ENCODE peak calls at places on chromosomes 1 and 21, in nine cellular contexts. I is neural progenitor cell, A is uterus, Q is right lobe of liver, H is coronary artery, Z is colonic mucosa, V is ovary, B is psoas muscle, O is tibial nerve. P is an unnamed sample.

GRCh38 chr1:163842546-163842945 is 520.8 kb downstream of the NUF2 start:
- DNase-seq in I (no peak), A (no peak), Q (no peak), H (no peak), Z (no peak), V (no peak), B (no peak), O (no peak), P (no peak)

GRCh38 chr21:36980280-36981048 is 14.0 kb upstream of the HLCS start:
- DNase-seq in I (peak), A (peak), Q (peak), H (no peak), Z (peak), V (peak), B (peak), O (no peak), P (no peak)

GRCh38 chr1:51829058-51829457 is 49.5 kb downstream of the NRDC start:
- DNase-seq in I (no peak), A (no peak), Q (no peak), H (no peak), Z (no peak), V (no peak), B (no peak), O (no peak), P (no peak)

GRCh38 chr1:226679853-226680516 is 59.1 kb downstream of the ITPKB start:
- DNase-seq in I (peak), A (peak), Q (peak), H (peak), Z (peak), V (peak), B (peak), O (peak), P (peak)

GRCh38 chr1:224828691-224829090 is 100.8 kb upstream of the DNAH14 start:
- DNase-seq in I (no peak), A (no peak), Q (no peak), H (no peak), Z (no peak), V (no peak), B (no peak), O (no peak), P (no peak)

GRCh38 chr1:39297534-39297933 is 93.0 kb downstream of the MACF1 start:
- DNase-seq in I (no peak), A (no peak), Q (no peak), H (no peak), Z (no peak), V (no peak), B (no peak), O (no peak), P (no peak)

GRCh38 chr1:244896550-244896949 is 32.2 kb upstream of the HNRNPU start:
- DNase-seq in I (no peak), A (no peak), Q (no peak), H (no peak), Z (no peak), V (no peak), B (no peak), O (no peak), P (no peak)

GRCh38 chr1:167904641-167905040 is 9.3 kb downstream of the ADCY10 start:
- DNase-seq in I (no peak), A (no peak), Q (no peak), H (no peak), Z (no peak), V (no peak), B (no peak), O (no peak), P (no peak)

GRCh38 chr21:25925936-25926335 is 191.2 kb downstream of the GABPA start:
- DNase-seq in I (no peak), A (peak), Q (no peak), H (no peak), Z (no peak), V (no peak), B (no peak), O (no peak), P (no peak)

GRCh38 chr1:220498188-220498587 is 29.7 kb upstream of the MARK1 start:
- DNase-seq in I (no peak), A (no peak), Q (no peak), H (no peak), Z (no peak), V (no peak), B (no peak), O (no peak), P (no peak)

GRCh38 chr1:55168353-55168752 is 46.8 kb downstream of the USP24 start:
- DNase-seq in I (no peak), A (no peak), Q (no peak), H (no peak), Z (no peak), V (no peak), B (no peak), O (no peak), P (no peak)

GRCh38 chr1:21884456-21885235 is 52.5 kb downstream of the HSPG2 start:
- DNase-seq in I (no peak), A (no peak), Q (peak), H (no peak), Z (no peak), V (no peak), B (peak), O (no peak), P (no peak)

GRCh38 chr1:21880619-21880970 is 56.5 kb downstream of the HSPG2 start:
- DNase-seq in I (no peak), A (no peak), Q (no peak), H (no peak), Z (no peak), V (no peak), B (no peak), O (no peak), P (no peak)

GRCh38 chr1:21885236-21886037 is 51.7 kb downstream of the HSPG2 start:
- DNase-seq in I (no peak), A (no peak), Q (no peak), H (no peak), Z (no peak), V (no peak), B (peak), O (no peak), P (no peak)

GRCh38 chr1:21881250-21881649 is 55.9 kb downstream of the HSPG2 start:
- DNase-seq in I (no peak), A (no peak), Q (no peak), H (no peak), Z (no peak), V (no peak), B (peak), O (no peak), P (no peak)

GRCh38 chr1:21882721-21883415 is 54.2 kb downstream of the HSPG2 start:
- DNase-seq in I (no peak), A (no peak), Q (no peak), H (no peak), Z (no peak), V (no peak), B (peak), O (no peak), P (no peak)
- H3K27ac ChIP-seq in I (no peak), A (peak), Q (no peak), H (peak), Z (no peak), V (no peak), B (no peak), O (peak), P (no peak)

DNA sequence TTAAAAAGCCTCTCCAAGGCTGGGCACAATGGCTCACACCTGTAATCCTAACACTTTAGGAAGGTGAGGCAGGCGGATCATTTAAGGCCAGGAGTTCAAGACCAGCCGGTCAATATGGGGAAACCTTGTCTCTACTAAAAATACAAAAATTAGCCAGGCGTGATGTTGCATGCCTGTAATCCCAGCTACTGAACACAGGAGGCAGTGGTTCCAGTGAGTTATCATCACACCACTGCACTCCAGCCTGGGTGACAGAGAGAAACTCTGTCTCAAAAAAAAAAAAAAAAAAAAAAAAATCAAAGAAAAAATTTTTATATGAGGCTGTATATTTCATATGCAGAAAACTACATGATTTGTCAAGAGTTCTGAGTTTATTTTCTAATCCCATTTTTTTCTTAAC is 1107.1 kb upstream of the TMPRSS15 start:
- DNase-seq in I (no peak), A (no peak), Q (no peak), H (no peak), Z (no peak), V (no peak), B (no peak), O (no peak), P (no peak)
- TF ChIP-seq CTCF in I (no peak), A (no peak), Q (no peak), H (no peak), Z (no peak), V (no peak), B (no peak), O (no peak), P (no peak)

GRCh38 chr1:114508386-114508898 is 2.6 kb downstream of the TRIM33 start:
- DNase-seq in I (no peak), A (no peak), Q (no peak), H (no peak), Z (no peak), V (no peak), B (no peak), O (no peak), P (no peak)
- H3K4me3 ChIP-seq in I (peak), A (no peak), Q (no peak), H (peak), Z (no peak), V (no peak), B (peak), O (no peak), P (no peak)

DNA sequence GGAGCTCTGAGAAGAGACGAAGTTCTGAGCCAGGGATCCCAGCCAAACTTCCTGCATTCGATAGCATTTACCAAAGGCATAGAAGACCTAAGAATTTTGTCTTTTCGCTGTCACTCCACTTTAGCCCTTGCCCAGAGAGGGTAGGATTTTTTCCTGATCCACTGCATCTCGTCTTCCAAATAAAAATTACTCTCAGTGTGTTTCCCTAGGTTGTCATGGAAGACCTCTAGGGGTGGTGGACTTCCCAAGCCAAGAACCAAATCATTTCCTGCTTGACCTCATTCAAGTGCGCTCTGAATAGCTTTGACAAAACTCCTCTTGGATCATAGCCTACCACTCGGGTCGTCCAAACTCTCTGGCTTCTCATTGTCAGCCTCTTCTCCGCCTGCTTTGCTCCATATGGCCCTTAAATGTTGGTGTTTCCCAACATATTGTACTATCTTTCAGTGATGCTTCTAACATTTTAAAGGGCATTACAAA is 444 bp upstream of the C1orf52 start:
- DNase-seq in I (no peak), A (peak), Q (no peak), H (no peak), Z (no peak), V (no peak), B (no peak), O (no peak), P (peak)
- H3K27ac ChIP-seq in I (no peak), A (peak), Q (peak), H (peak), Z (peak), V (peak), B (peak), O (peak), P (peak)

GRCh38 chr21:42571391-42572150 is 57.9 kb downstream of the SLC37A1 start:
- DNase-seq in I (no peak), A (peak), Q (peak), H (no peak), Z (no peak), V (no peak), B (peak), O (no peak), P (no peak)

GRCh38 chr21:42572906-42573495 is 59.3 kb downstream of the SLC37A1 start:
- DNase-seq in I (no peak), A (no peak), Q (peak), H (peak), Z (no peak), V (no peak), B (peak), O (no peak), P (no peak)

GRCh38 chr21:42576639-42577038 is 63.0 kb downstream of the SLC37A1 start:
- DNase-seq in I (no peak), A (no peak), Q (no peak), H (no peak), Z (no peak), V (no peak), B (no peak), O (no peak), P (no peak)

GRCh38 chr21:42575111-42575510 is 61.5 kb downstream of the SLC37A1 start:
- DNase-seq in I (no peak), A (no peak), Q (peak), H (no peak), Z (no peak), V (no peak), B (no peak), O (no peak), P (no peak)

GRCh38 chr21:42574234-42575027 is 60.8 kb downstream of the SLC37A1 start:
- DNase-seq in I (no peak), A (peak), Q (peak), H (no peak), Z (no peak), V (no peak), B (no peak), O (no peak), P (no peak)
- TF ChIP-seq CTCF in I (no peak), A (no peak), Q (peak), H (no peak), Z (no peak), V (no peak), B (no peak), O (no peak), P (no peak)

DNA sequence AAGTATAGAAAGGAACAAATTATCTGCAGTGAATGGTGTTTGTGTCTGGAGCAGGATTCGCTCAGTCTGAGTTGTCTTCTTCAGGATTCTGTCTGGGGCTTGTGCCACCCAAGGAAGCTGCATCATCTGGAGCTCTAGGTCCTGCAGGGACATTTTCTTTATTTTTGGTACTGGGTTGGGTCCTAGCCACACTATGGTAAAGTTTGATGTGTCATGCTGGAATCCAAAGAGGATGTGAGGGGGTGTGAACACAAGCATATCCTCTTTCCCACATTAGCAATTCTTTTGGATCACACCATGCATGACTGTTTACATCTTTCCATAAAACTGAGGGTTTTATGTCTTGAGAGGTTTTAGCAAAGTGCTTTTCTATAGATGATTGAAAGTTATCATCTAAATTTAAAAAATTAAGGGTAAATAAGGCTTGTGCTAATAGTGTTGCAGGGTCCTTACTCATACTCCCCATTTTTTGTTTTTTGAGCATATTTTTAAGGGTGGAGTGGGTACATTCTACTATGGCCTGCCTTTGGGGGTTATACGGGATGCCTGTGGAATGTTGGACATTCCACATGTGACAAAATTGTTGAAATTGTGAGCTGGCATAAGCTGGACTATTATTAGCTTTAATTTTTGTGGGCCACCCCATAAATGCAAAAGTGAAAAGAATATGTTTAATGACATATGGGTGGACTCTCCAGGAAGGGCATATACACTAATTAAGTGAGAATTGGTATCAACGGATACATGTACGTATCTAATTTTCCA is 152.0 kb upstream of the HMCN1 start:
- DNase-seq in I (no peak), A (no peak), Q (no peak), H (no peak), Z (no peak), V (no peak), B (no peak), O (no peak), P (no peak)
- H3K4me3 ChIP-seq in I (no peak), A (no peak), Q (no peak), H (no peak), Z (no peak), V (no peak), B (no peak), O (no peak), P (no peak)

GRCh38 chr1:8112611-8113256 is 86.6 kb upstream of the ERRFI1 start:
- DNase-seq in I (no peak), A (no peak), Q (no peak), H (no peak), Z (no peak), V (no peak), B (no peak), O (no peak), P (no peak)

GRCh38 chr1:8107897-8108296 is 81.8 kb upstream of the ERRFI1 start:
- DNase-seq in I (no peak), A (no peak), Q (no peak), H (no peak), Z (no peak), V (no peak), B (no peak), O (no peak), P (no peak)

GRCh38 chr1:8111560-8111959 is 85.5 kb upstream of the ERRFI1 start:
- DNase-seq in I (no peak), A (no peak), Q (no peak), H (no peak), Z (no peak), V (no peak), B (no peak), O (no peak), P (no peak)

GRCh38 chr1:8113257-8114220 is 87.4 kb upstream of the ERRFI1 start:
- DNase-seq in I (no peak), A (no peak), Q (no peak), H (no peak), Z (no peak), V (no peak), B (no peak), O (no peak), P (no peak)

DNA sequence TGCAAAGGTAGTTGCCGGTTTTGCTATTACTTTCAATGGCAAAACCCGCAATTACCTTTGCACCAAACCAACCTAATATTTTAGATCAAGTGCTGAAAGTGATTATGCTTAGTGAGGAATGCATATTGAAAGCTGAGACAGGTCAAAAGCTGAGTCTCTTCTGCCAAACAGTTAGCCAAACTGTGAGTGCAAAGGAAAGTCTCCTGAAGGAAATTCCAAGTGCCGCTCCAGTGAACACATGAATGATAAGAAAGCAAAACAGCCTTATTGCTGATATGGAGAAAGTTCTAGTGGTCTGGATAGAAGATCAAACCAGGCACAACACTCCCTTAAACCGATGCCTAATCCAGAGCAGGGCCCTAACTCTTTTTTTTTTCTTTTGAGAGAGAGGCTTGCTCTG is 83.1 kb upstream of the ERRFI1 start:
- DNase-seq in I (no peak), A (no peak), Q (no peak), H (no peak), Z (no peak), V (no peak), B (no peak), O (no peak), P (no peak)
- H3K27ac ChIP-seq in I (no peak), A (no peak), Q (no peak), H (no peak), Z (no peak), V (no peak), B (no peak), O (no peak), P (no peak)